ENCODE peak calls at places on chromosome 15, in ten cellular contexts. One of them, this sample, is unnamed.

GRCh38 chr15:71186267-71186666 is 71.0 kb downstream of the THSD4 start:
- DNase-seq in GM12865: no peak
- DNase-seq in adrenal gland: peak
- DNase-seq in skeletal muscle cell: no peak
- DNase-seq in astrocyte of the spinal cord: no peak
- DNase-seq in dorsolateral prefrontal cortex: no peak
- DNase-seq in left ventricle myocardium inferior: peak
- DNase-seq in MM.1S: no peak
- DNase-seq in aorta: no peak
- DNase-seq in cardiac muscle cell: peak
- DNase-seq in this sample: no peak

GRCh38 chr15:60699845-60700244 is 220.9 kb upstream of the ICE2 start:
- DNase-seq in cardiac muscle cell: no peak
- DNase-seq in aorta: no peak
- DNase-seq in left ventricle myocardium inferior: no peak
- DNase-seq in adrenal gland: no peak
- DNase-seq in dorsolateral prefrontal cortex: no peak
- DNase-seq in skeletal muscle cell: no peak
- DNase-seq in astrocyte of the spinal cord: no peak
- DNase-seq in GM12865: no peak
- DNase-seq in MM.1S: no peak
- DNase-seq in this sample: no peak

GRCh38 chr15:76793162-76793561 is 112.0 kb downstream of the SCAPER start:
- DNase-seq in GM12865: no peak
- DNase-seq in aorta: no peak
- DNase-seq in adrenal gland: no peak
- DNase-seq in MM.1S: no peak
- DNase-seq in dorsolateral prefrontal cortex: no peak
- DNase-seq in cardiac muscle cell: no peak
- DNase-seq in left ventricle myocardium inferior: no peak
- DNase-seq in astrocyte of the spinal cord: no peak
- DNase-seq in skeletal muscle cell: no peak
- DNase-seq in this sample: no peak

GRCh38 chr15:38876211-38876610 is 311.6 kb upstream of the RASGRP1 start:
- DNase-seq in skeletal muscle cell: no peak
- DNase-seq in dorsolateral prefrontal cortex: no peak
- DNase-seq in adrenal gland: no peak
- DNase-seq in GM12865: no peak
- DNase-seq in aorta: no peak
- DNase-seq in MM.1S: no peak
- DNase-seq in cardiac muscle cell: no peak
- DNase-seq in astrocyte of the spinal cord: no peak
- DNase-seq in left ventricle myocardium inferior: no peak
- DNase-seq in this sample: no peak

GRCh38 chr15:40927497-40928346 is 1.4 kb upstream of the DLL4 start:
- DNase-seq in MM.1S: peak
- DNase-seq in aorta: no peak
- DNase-seq in GM12865: no peak
- DNase-seq in left ventricle myocardium inferior: no peak
- DNase-seq in astrocyte of the spinal cord: no peak
- DNase-seq in adrenal gland: no peak
- DNase-seq in cardiac muscle cell: no peak
- DNase-seq in dorsolateral prefrontal cortex: no peak
- DNase-seq in skeletal muscle cell: no peak
- DNase-seq in this sample: no peak

GRCh38 chr15:77983091-77983707 is 94.3 kb downstream of the TBC1D2B start:
- DNase-seq in GM12865: no peak
- DNase-seq in adrenal gland: no peak
- DNase-seq in aorta: no peak
- DNase-seq in cardiac muscle cell: no peak
- DNase-seq in MM.1S: no peak
- DNase-seq in skeletal muscle cell: no peak
- DNase-seq in dorsolateral prefrontal cortex: no peak
- DNase-seq in astrocyte of the spinal cord: no peak
- DNase-seq in left ventricle myocardium inferior: no peak
- DNase-seq in this sample: peak

GRCh38 chr15:82681371-82681770 is 28.3 kb downstream of the AP3B2 start:
- DNase-seq in MM.1S: no peak
- DNase-seq in left ventricle myocardium inferior: no peak
- DNase-seq in GM12865: no peak
- DNase-seq in astrocyte of the spinal cord: no peak
- DNase-seq in cardiac muscle cell: no peak
- DNase-seq in adrenal gland: no peak
- DNase-seq in dorsolateral prefrontal cortex: no peak
- DNase-seq in aorta: no peak
- DNase-seq in skeletal muscle cell: no peak
- DNase-seq in this sample: no peak

GRCh38 chr15:46681901-46682300 is 1035.4 kb upstream of the SEMA6D start:
- DNase-seq in dorsolateral prefrontal cortex: no peak
- DNase-seq in aorta: no peak
- DNase-seq in cardiac muscle cell: no peak
- DNase-seq in adrenal gland: no peak
- DNase-seq in astrocyte of the spinal cord: no peak
- DNase-seq in skeletal muscle cell: no peak
- DNase-seq in left ventricle myocardium inferior: no peak
- DNase-seq in MM.1S: no peak
- DNase-seq in GM12865: no peak
- DNase-seq in this sample: no peak

DNA sequence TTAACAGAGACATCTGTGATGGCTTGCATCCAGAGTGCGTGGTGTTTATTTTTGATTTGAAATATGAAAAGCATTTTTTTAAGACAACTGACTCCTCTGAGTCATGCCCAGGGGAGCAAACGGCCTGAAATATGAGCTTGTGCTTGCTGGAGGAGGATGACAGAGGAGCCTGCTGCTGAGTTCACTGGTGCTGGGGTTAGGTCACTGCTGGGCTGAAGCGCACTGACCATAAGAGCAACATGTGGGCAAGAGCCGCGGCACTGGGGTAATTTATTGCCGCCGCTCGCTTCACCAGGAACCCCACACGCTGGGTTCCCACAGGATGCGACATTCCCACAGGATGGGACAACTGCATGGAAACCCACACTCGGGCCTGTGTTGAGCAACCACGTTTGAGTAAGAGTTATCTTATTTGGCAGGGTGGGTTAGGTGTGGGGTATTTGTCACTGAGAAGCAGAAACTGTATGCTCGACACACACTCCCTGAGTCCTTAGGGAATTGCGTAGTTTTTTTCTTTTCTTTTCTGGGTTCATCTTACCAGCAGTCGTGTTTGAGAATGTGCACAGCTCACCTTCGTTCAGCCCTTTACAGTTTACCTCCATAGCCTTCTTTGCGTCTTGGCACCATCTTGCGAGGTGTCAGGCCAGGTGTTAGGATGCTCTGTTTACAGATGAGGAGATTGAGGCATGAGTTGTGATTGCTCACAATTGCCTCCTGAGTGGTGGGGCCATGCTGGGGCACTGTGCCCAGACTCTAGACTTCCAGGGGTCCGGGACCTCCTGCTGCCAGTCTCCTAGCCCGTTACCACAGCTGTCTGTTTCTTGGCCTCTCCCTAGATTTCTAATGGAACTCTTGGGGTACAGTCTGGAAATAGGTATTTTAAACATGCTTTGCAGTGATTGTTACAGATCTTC is 60.4 kb downstream of the SMAD3 start:
- DNase-seq in astrocyte of the spinal cord: peak
- DNase-seq in skeletal muscle cell: peak
- DNase-seq in adrenal gland: peak
- DNase-seq in cardiac muscle cell: no peak
- DNase-seq in dorsolateral prefrontal cortex: no peak
- DNase-seq in MM.1S: no peak
- DNase-seq in aorta: peak
- DNase-seq in left ventricle myocardium inferior: peak
- DNase-seq in GM12865: no peak
- DNase-seq in this sample: peak
- H3K4me3 ChIP-seq in astrocyte of the spinal cord: peak
- H3K4me3 ChIP-seq in skeletal muscle cell: no peak
- H3K4me3 ChIP-seq in adrenal gland: no peak
- H3K4me3 ChIP-seq in cardiac muscle cell: no peak
- H3K4me3 ChIP-seq in dorsolateral prefrontal cortex: no peak
- H3K4me3 ChIP-seq in MM.1S: no peak
- H3K4me3 ChIP-seq in aorta: no peak
- H3K4me3 ChIP-seq in left ventricle myocardium inferior: peak
- H3K4me3 ChIP-seq in GM12865: no peak
- H3K4me3 ChIP-seq in this sample: no peak

GRCh38 chr15:74545776-74546656 is 5.0 kb downstream of the ARID3B start:
- DNase-seq in GM12865: peak
- DNase-seq in cardiac muscle cell: peak
- DNase-seq in adrenal gland: peak
- DNase-seq in MM.1S: peak
- DNase-seq in dorsolateral prefrontal cortex: peak
- DNase-seq in astrocyte of the spinal cord: peak
- DNase-seq in aorta: peak
- DNase-seq in skeletal muscle cell: peak
- DNase-seq in left ventricle myocardium inferior: peak
- DNase-seq in this sample: peak
- H3K4me3 ChIP-seq in GM12865: peak
- H3K4me3 ChIP-seq in cardiac muscle cell: no peak
- H3K4me3 ChIP-seq in adrenal gland: no peak
- H3K4me3 ChIP-seq in MM.1S: peak
- H3K4me3 ChIP-seq in dorsolateral prefrontal cortex: peak
- H3K4me3 ChIP-seq in astrocyte of the spinal cord: no peak
- H3K4me3 ChIP-seq in aorta: no peak
- H3K4me3 ChIP-seq in skeletal muscle cell: no peak
- H3K4me3 ChIP-seq in left ventricle myocardium inferior: peak
- H3K4me3 ChIP-seq in this sample: no peak

DNA sequence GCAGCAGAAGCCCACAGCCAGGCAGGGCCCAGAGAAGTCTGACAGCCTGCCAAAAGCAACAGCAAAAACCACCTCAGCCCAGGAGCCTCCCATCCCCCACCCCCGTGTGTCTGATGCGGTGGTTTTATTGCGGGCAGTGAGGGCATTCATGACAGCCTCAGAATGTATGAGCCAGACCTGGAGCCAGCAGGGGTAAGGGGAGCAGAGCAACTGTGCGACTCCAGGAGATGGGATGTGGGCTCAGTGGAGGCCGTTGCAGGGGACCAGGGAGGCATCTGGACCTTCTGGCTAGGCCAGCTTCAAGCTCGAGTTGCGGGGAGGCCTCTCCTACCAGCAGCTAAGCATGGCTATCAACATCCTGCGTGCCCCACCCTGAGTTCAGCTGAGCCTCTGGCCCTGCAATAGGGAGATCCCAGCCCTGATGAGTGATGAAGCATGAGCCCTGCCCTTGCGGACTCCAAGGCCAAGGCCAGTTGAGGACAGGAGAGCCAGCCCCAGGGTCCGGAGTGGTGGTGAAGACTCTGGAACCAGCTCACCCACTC is 52.5 kb downstream of the CYP11A1 start:
- DNase-seq in cardiac muscle cell: no peak
- DNase-seq in skeletal muscle cell: no peak
- DNase-seq in left ventricle myocardium inferior: peak
- DNase-seq in adrenal gland: no peak
- DNase-seq in MM.1S: no peak
- DNase-seq in aorta: peak
- DNase-seq in astrocyte of the spinal cord: peak
- DNase-seq in GM12865: no peak
- DNase-seq in dorsolateral prefrontal cortex: no peak
- DNase-seq in this sample: no peak
- H3K4me3 ChIP-seq in cardiac muscle cell: no peak
- H3K4me3 ChIP-seq in skeletal muscle cell: no peak
- H3K4me3 ChIP-seq in left ventricle myocardium inferior: no peak
- H3K4me3 ChIP-seq in adrenal gland: no peak
- H3K4me3 ChIP-seq in MM.1S: no peak
- H3K4me3 ChIP-seq in aorta: no peak
- H3K4me3 ChIP-seq in astrocyte of the spinal cord: no peak
- H3K4me3 ChIP-seq in GM12865: peak
- H3K4me3 ChIP-seq in dorsolateral prefrontal cortex: no peak
- H3K4me3 ChIP-seq in this sample: no peak

GRCh38 chr15:49962044-49962602 is 156.9 kb downstream of the ATP8B4 start:
- DNase-seq in adrenal gland: no peak
- DNase-seq in GM12865: no peak
- DNase-seq in cardiac muscle cell: no peak
- DNase-seq in dorsolateral prefrontal cortex: no peak
- DNase-seq in MM.1S: no peak
- DNase-seq in astrocyte of the spinal cord: no peak
- DNase-seq in left ventricle myocardium inferior: no peak
- DNase-seq in aorta: no peak
- DNase-seq in skeletal muscle cell: no peak
- DNase-seq in this sample: no peak
- H3K4me3 ChIP-seq in adrenal gland: no peak
- H3K4me3 ChIP-seq in GM12865: no peak
- H3K4me3 ChIP-seq in cardiac muscle cell: no peak
- H3K4me3 ChIP-seq in dorsolateral prefrontal cortex: no peak
- H3K4me3 ChIP-seq in MM.1S: no peak
- H3K4me3 ChIP-seq in astrocyte of the spinal cord: no peak
- H3K4me3 ChIP-seq in left ventricle myocardium inferior: no peak
- H3K4me3 ChIP-seq in aorta: no peak
- H3K4me3 ChIP-seq in skeletal muscle cell: no peak
- H3K4me3 ChIP-seq in this sample: no peak

GRCh38 chr15:101182215-101182614 is 69.6 kb downstream of the CHSY1 start:
- DNase-seq in MM.1S: no peak
- DNase-seq in cardiac muscle cell: no peak
- DNase-seq in GM12865: no peak
- DNase-seq in left ventricle myocardium inferior: no peak
- DNase-seq in aorta: no peak
- DNase-seq in astrocyte of the spinal cord: no peak
- DNase-seq in dorsolateral prefrontal cortex: no peak
- DNase-seq in skeletal muscle cell: no peak
- DNase-seq in adrenal gland: no peak
- DNase-seq in this sample: no peak

GRCh38 chr15:101183926-101184305 is 67.9 kb downstream of the CHSY1 start:
- DNase-seq in skeletal muscle cell: no peak
- DNase-seq in dorsolateral prefrontal cortex: no peak
- DNase-seq in cardiac muscle cell: no peak
- DNase-seq in astrocyte of the spinal cord: no peak
- DNase-seq in GM12865: no peak
- DNase-seq in aorta: no peak
- DNase-seq in MM.1S: no peak
- DNase-seq in left ventricle myocardium inferior: no peak
- DNase-seq in adrenal gland: no peak
- DNase-seq in this sample: no peak

GRCh38 chr15:101184830-101185229 is 67.0 kb downstream of the CHSY1 start:
- DNase-seq in astrocyte of the spinal cord: no peak
- DNase-seq in aorta: no peak
- DNase-seq in skeletal muscle cell: no peak
- DNase-seq in cardiac muscle cell: no peak
- DNase-seq in MM.1S: no peak
- DNase-seq in GM12865: no peak
- DNase-seq in dorsolateral prefrontal cortex: no peak
- DNase-seq in left ventricle myocardium inferior: no peak
- DNase-seq in adrenal gland: no peak
- DNase-seq in this sample: no peak

GRCh38 chr15:101185336-101185735 is 66.5 kb downstream of the CHSY1 start:
- DNase-seq in cardiac muscle cell: no peak
- DNase-seq in aorta: no peak
- DNase-seq in left ventricle myocardium inferior: no peak
- DNase-seq in skeletal muscle cell: no peak
- DNase-seq in GM12865: no peak
- DNase-seq in astrocyte of the spinal cord: no peak
- DNase-seq in adrenal gland: no peak
- DNase-seq in dorsolateral prefrontal cortex: no peak
- DNase-seq in MM.1S: no peak
- DNase-seq in this sample: no peak

GRCh38 chr15:101183226-101183925 is 68.5 kb downstream of the CHSY1 start:
- DNase-seq in left ventricle myocardium inferior: no peak
- DNase-seq in adrenal gland: no peak
- DNase-seq in skeletal muscle cell: no peak
- DNase-seq in aorta: no peak
- DNase-seq in dorsolateral prefrontal cortex: no peak
- DNase-seq in GM12865: no peak
- DNase-seq in MM.1S: no peak
- DNase-seq in cardiac muscle cell: no peak
- DNase-seq in astrocyte of the spinal cord: no peak
- DNase-seq in this sample: no peak
- H3K4me3 ChIP-seq in left ventricle myocardium inferior: no peak
- H3K4me3 ChIP-seq in adrenal gland: no peak
- H3K4me3 ChIP-seq in skeletal muscle cell: no peak
- H3K4me3 ChIP-seq in aorta: no peak
- H3K4me3 ChIP-seq in dorsolateral prefrontal cortex: no peak
- H3K4me3 ChIP-seq in GM12865: no peak
- H3K4me3 ChIP-seq in MM.1S: no peak
- H3K4me3 ChIP-seq in cardiac muscle cell: no peak
- H3K4me3 ChIP-seq in astrocyte of the spinal cord: no peak
- H3K4me3 ChIP-seq in this sample: no peak

This sample was measured in testis.